ENCODE peak calls at places on chromosomes 4 and X, in six cellular contexts. P is NT2/D1, T is NB4, X is foreskin fibroblast, K is testis, N is GM23248. B is an unnamed sample.

GRCh38 chrX:22310779-22311178 is 38.1 kb downstream of the CBLL2 start:
- DNase-seq in T (no peak), N (peak; percentile 8), X (peak; percentile 11), P (no peak), K (no peak), B (peak; percentile 44)

GRCh38 chrX:114584434-114584943 is 603 bp downstream of the HTR2C start:
- DNase-seq in K (no peak), N (peak; percentile 2), T (no peak), P (no peak), X (peak; percentile 9), B (no peak)

GRCh38 chr4:8434251-8435073 is 6.1 kb downstream of the ACOX3 start:
- DNase-seq in P (no peak), K (no peak), T (no peak), X (no peak), N (no peak), B (no peak)

GRCh38 chr4:88761861-88762523 is 64.4 kb upstream of the NAP1L5 start:
- DNase-seq in P (no peak), X (no peak), T (no peak), N (no peak), K (no peak), B (no peak)

GRCh38 chr4:48483006-48483776 is at the start of gene SLC10A4:
- DNase-seq in P (peak; percentile 3), N (peak; percentile 15), K (no peak), T (peak; percentile 48), X (no peak), B (no peak)

GRCh38 chr4:135418353-135418752 is 1216.8 kb upstream of the PABPC4L start:
- DNase-seq in P (peak; percentile 8), K (no peak), N (no peak), T (peak; percentile 10), X (no peak), B (peak; percentile 50)

GRCh38 chr4:169144061-169144600 is 126.6 kb downstream of the SH3RF1 start:
- DNase-seq in P (no peak), T (no peak), N (no peak), X (no peak), K (no peak), B (no peak)

GRCh38 chr4:150679767-150680088 is 97.8 kb downstream of the MAB21L2 start:
- DNase-seq in N (peak; percentile 0), X (peak; percentile 17), T (no peak), K (no peak), P (no peak), B (no peak)

GRCh38 chr4:76725039-76725438 is 172.9 kb downstream of the SOWAHB start:
- DNase-seq in K (no peak), T (no peak), P (no peak), N (no peak), X (peak; percentile 32), B (no peak)

GRCh38 chr4:108072300-108072699 is 82.6 kb downstream of the HADH start:
- DNase-seq in K (no peak), X (no peak), N (no peak), T (no peak), P (no peak), B (no peak)

GRCh38 chr4:110516106-110516922 is 40.4 kb downstream of the ENPEP start:
- DNase-seq in T (peak; percentile 61), P (peak; percentile 66), K (peak; percentile 90), N (peak; percentile 63), X (peak; percentile 69), B (peak; percentile 78)

GRCh38 chr4:110512901-110513300 is 36.9 kb downstream of the ENPEP start:
- DNase-seq in N (no peak), K (no peak), P (no peak), X (no peak), T (no peak), B (no peak)

GRCh38 chr4:110514889-110515479 is 39.0 kb downstream of the ENPEP start:
- DNase-seq in P (no peak), K (no peak), T (peak; percentile 22), N (peak; percentile 61), X (peak; percentile 52), B (peak; percentile 67)

GRCh38 chr4:110518889-110519490 is 43.0 kb downstream of the ENPEP start:
- DNase-seq in K (peak; percentile 39), X (peak; percentile 62), N (peak; percentile 57), P (no peak), T (peak; percentile 11), B (peak; percentile 45)

DNA sequence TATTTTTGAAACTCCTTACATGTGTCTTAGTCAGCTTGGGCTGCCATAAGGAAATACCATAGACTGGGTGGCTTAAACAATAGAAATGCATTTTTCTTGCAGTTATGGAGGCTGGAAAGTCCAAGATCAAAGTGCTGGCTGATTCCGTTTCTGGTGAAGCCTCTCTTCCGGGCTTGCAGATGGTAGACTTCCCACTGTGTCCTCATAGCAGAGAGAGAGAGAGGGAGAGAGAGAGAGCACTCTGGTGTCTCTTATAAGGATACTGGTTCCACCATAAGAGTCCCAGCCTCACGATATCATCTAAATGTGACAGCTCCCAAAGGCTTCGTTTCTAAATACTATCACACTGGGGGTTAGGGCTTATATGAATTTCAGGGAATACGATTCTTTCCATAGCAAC is 39.7 kb downstream of the ENPEP start:
- DNase-seq in T (peak; percentile 4), X (no peak), P (no peak), N (no peak), K (no peak), B (peak; percentile 14)
- H3K4me3 ChIP-seq in T (peak overlapping the region; percentile 51), X (no peak overlapping the region), P (no peak overlapping the region), N (no peak overlapping the region), K (peak overlapping the region; percentile 31), B (peak overlapping the region; percentile 50)

GRCh38 chrX:1661048-1661921 is 46.4 kb downstream of the ASMT start:
- DNase-seq in T (peak; percentile 89), K (peak; percentile 93), X (no peak), N (no peak), P (peak; percentile 28), B (no peak)
- H3K4me3 ChIP-seq in T (peak overlapping the region; percentile 63), K (peak overlapping the region; percentile 15), X (no peak overlapping the region), N (no peak overlapping the region), P (no peak overlapping the region), B (no peak overlapping the region)

DNA sequence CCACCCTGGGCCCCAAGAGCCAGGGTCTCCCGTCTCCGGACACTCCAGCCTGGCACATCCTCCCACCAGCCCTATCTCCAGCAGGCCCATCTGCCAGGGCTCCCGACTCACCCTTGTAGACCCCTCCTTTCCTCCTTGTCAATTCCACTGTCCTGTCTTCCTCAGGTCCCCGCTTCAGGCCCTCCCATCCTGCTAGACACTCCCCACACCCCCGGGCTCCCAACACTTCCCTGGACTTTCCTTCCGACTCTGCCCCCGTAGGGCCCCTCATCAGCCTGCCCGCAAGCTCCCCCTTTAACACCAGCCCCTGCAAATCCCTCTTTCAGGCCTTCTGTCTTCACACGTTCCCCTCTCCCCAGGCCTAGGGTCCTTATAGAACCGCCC is 1.1 kb downstream of the PRAF2 start:
- DNase-seq in X (peak; percentile 31), T (no peak), K (no peak), P (no peak), N (peak; percentile 29), B (no peak)
- H3K4me3 ChIP-seq in X (peak overlapping the region; percentile 76), T (no peak overlapping the region), K (peak overlapping the region; percentile 23), P (peak overlapping the region; percentile 62), N (peak overlapping the region; percentile 94), B (peak overlapping the region; percentile 73)

GRCh38 chrX:139692506-139692849 is 15.5 kb downstream of the MCF2 start:
- DNase-seq in T (no peak), K (peak; percentile 36), N (peak; percentile 18), X (peak; percentile 9), P (no peak), B (peak; percentile 0)
- H3K4me3 ChIP-seq in T (no peak overlapping the region), K (peak overlapping the region; percentile 59), N (peak overlapping the region; percentile 60), X (peak overlapping the region; percentile 31), P (peak overlapping the region; percentile 39), B (peak overlapping the region; percentile 44)

GRCh38 chrX:134174859-134175258 is 62.1 kb upstream of the CCDC160 start:
- DNase-seq in X (no peak), K (no peak), T (no peak), P (peak; percentile 58), N (no peak), B (no peak)
- H3K4me3 ChIP-seq in X (no peak overlapping the region), K (no peak overlapping the region), T (no peak overlapping the region), P (no peak overlapping the region), N (no peak overlapping the region), B (no peak overlapping the region)

DNA sequence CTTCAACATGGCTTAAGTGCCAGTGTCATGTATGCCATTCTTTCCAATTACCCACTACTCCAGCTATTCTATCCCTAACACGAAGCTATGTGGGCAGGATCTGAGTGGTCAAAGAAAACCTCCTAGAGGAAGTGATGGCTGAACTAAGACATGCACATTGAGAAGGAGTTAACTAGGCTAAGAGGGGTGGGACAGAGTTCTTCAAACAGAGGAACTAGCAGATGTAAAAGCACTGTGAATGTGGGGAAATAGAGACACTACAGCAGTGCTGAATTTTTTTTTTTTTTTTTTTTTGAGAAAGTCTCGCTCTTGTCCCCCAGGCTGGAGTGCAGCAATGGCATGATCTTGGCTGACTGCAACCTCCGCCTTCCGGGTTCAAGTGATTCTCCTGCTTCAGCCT is 6.2 kb downstream of the JCHAIN start:
- DNase-seq in K (no peak), T (peak; percentile 18), N (no peak), X (no peak), P (no peak), B (no peak)
- H3K4me3 ChIP-seq in K (no peak overlapping the region), T (no peak overlapping the region), N (no peak overlapping the region), X (no peak overlapping the region), P (no peak overlapping the region), B (no peak overlapping the region)

DNA sequence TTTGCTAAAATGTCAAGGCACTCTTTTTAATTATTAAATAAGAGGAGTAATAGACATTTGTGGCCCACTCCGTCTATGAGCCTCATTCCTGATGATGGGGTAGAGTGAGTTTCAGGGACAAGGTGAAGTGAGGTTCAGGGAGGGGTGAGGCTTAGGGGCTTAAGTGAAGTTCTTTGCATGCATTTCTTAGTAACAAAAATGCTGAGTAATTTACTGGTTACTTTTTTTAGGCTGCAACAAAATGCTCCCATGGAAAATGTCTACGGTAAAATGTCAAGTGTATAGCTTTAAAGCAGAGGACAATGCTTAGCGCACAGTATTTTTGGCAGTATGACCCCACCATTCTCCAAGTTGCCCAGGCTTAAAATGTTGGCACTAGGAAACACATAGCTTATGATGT is 2.0 kb upstream of the USO1 start:
- DNase-seq in X (no peak), K (no peak), P (no peak), T (no peak), N (no peak), B (no peak)
- H3K4me3 ChIP-seq in X (no peak overlapping the region), K (no peak overlapping the region), P (peak overlapping the region; percentile 87), T (peak overlapping the region; percentile 92), N (no peak overlapping the region), B (no peak overlapping the region)